ENCODE peak calls at places on chromosomes 11 and 22, in nine cellular contexts. One of them, this sample, is unnamed.

GRCh38 chr11:57474017-57474750 is 13.9 kb downstream of the RTN4RL2 start:
- DNase-seq in DND-41: peak; percentile 54
- DNase-seq in testis: no peak
- DNase-seq in lower lobe of right lung: no peak
- DNase-seq in psoas muscle: no peak
- DNase-seq in esophagus muscularis mucosa: no peak
- DNase-seq in mammary epithelial cell: no peak
- DNase-seq in suprapubic skin: no peak
- DNase-seq in brain microvascular endothelial cell: no peak
- DNase-seq in this sample: no peak

GRCh38 chr11:33747969-33748368 is 11.7 kb upstream of the CD59 start:
- DNase-seq in suprapubic skin: no peak
- DNase-seq in esophagus muscularis mucosa: no peak
- DNase-seq in DND-41: no peak
- DNase-seq in lower lobe of right lung: no peak
- DNase-seq in psoas muscle: no peak
- DNase-seq in brain microvascular endothelial cell: no peak
- DNase-seq in testis: no peak
- DNase-seq in mammary epithelial cell: no peak
- DNase-seq in this sample: no peak

GRCh38 chr22:31106001-31106571 is 1.3 kb downstream of the SELENOM start:
- DNase-seq in mammary epithelial cell: no peak
- DNase-seq in brain microvascular endothelial cell: no peak
- DNase-seq in psoas muscle: no peak
- DNase-seq in suprapubic skin: no peak
- DNase-seq in lower lobe of right lung: no peak
- DNase-seq in DND-41: no peak
- DNase-seq in esophagus muscularis mucosa: no peak
- DNase-seq in testis: no peak
- DNase-seq in this sample: no peak

GRCh38 chr22:19019679-19020032 is 83.6 kb upstream of the PRODH start:
- DNase-seq in esophagus muscularis mucosa: no peak
- DNase-seq in brain microvascular endothelial cell: no peak
- DNase-seq in DND-41: no peak
- DNase-seq in suprapubic skin: no peak
- DNase-seq in mammary epithelial cell: no peak
- DNase-seq in testis: no peak
- DNase-seq in lower lobe of right lung: no peak
- DNase-seq in psoas muscle: no peak
- DNase-seq in this sample: no peak

GRCh38 chr22:38267086-38267485 is 5.7 kb downstream of the TMEM184B start:
- DNase-seq in lower lobe of right lung: no peak
- DNase-seq in brain microvascular endothelial cell: no peak
- DNase-seq in suprapubic skin: no peak
- DNase-seq in esophagus muscularis mucosa: no peak
- DNase-seq in psoas muscle: no peak
- DNase-seq in testis: no peak
- DNase-seq in mammary epithelial cell: no peak
- DNase-seq in DND-41: peak; percentile 34
- DNase-seq in this sample: no peak

GRCh38 chr11:112304914-112305313 is 44.3 kb upstream of the PLET1 start:
- DNase-seq in brain microvascular endothelial cell: no peak
- DNase-seq in testis: no peak
- DNase-seq in lower lobe of right lung: no peak
- DNase-seq in mammary epithelial cell: no peak
- DNase-seq in psoas muscle: no peak
- DNase-seq in esophagus muscularis mucosa: peak; percentile 45
- DNase-seq in DND-41: no peak
- DNase-seq in suprapubic skin: no peak
- DNase-seq in this sample: no peak

GRCh38 chr11:108985611-108986279 is 320.9 kb downstream of the DDX10 start:
- DNase-seq in mammary epithelial cell: peak; percentile 37
- DNase-seq in lower lobe of right lung: no peak
- DNase-seq in brain microvascular endothelial cell: peak; percentile 55
- DNase-seq in testis: no peak
- DNase-seq in esophagus muscularis mucosa: no peak
- DNase-seq in psoas muscle: no peak
- DNase-seq in DND-41: no peak
- DNase-seq in suprapubic skin: no peak
- DNase-seq in this sample: no peak

GRCh38 chr22:39927544-39927943 is 26.7 kb downstream of the GRAP2 start:
- DNase-seq in testis: no peak
- DNase-seq in lower lobe of right lung: no peak
- DNase-seq in mammary epithelial cell: no peak
- DNase-seq in brain microvascular endothelial cell: no peak
- DNase-seq in suprapubic skin: no peak
- DNase-seq in esophagus muscularis mucosa: no peak
- DNase-seq in psoas muscle: no peak
- DNase-seq in DND-41: peak; percentile 65
- DNase-seq in this sample: no peak

GRCh38 chr22:20206709-20207215 is 55.9 kb upstream of the CCDC188 start:
- DNase-seq in testis: no peak
- DNase-seq in brain microvascular endothelial cell: peak; percentile 14
- DNase-seq in suprapubic skin: no peak
- DNase-seq in mammary epithelial cell: peak; percentile 29
- DNase-seq in lower lobe of right lung: peak; percentile 70
- DNase-seq in psoas muscle: no peak
- DNase-seq in esophagus muscularis mucosa: no peak
- DNase-seq in DND-41: peak; percentile 22
- DNase-seq in this sample: no peak

GRCh38 chr11:112744041-112744440 is 217.2 kb upstream of the NCAM1 start:
- DNase-seq in psoas muscle: no peak
- DNase-seq in testis: no peak
- DNase-seq in brain microvascular endothelial cell: no peak
- DNase-seq in suprapubic skin: no peak
- DNase-seq in esophagus muscularis mucosa: no peak
- DNase-seq in mammary epithelial cell: no peak
- DNase-seq in lower lobe of right lung: no peak
- DNase-seq in DND-41: no peak
- DNase-seq in this sample: no peak

GRCh38 chr11:34395916-34396555 is 38.2 kb upstream of the ABTB2 start:
- DNase-seq in lower lobe of right lung: no peak
- DNase-seq in esophagus muscularis mucosa: no peak
- DNase-seq in mammary epithelial cell: peak; percentile 89
- DNase-seq in psoas muscle: no peak
- DNase-seq in suprapubic skin: no peak
- DNase-seq in brain microvascular endothelial cell: peak; percentile 9
- DNase-seq in DND-41: no peak
- DNase-seq in testis: no peak
- DNase-seq in this sample: no peak

GRCh38 chr11:126172596-126173038 is 38.8 kb downstream of the RPUSD4 start:
- DNase-seq in suprapubic skin: no peak
- DNase-seq in esophagus muscularis mucosa: no peak
- DNase-seq in lower lobe of right lung: peak; percentile 18
- DNase-seq in testis: no peak
- DNase-seq in psoas muscle: no peak
- DNase-seq in mammary epithelial cell: no peak
- DNase-seq in DND-41: no peak
- DNase-seq in brain microvascular endothelial cell: no peak
- DNase-seq in this sample: no peak

GRCh38 chr11:22807855-22808558 is 21.6 kb downstream of the SVIP start:
- DNase-seq in mammary epithelial cell: no peak
- DNase-seq in brain microvascular endothelial cell: no peak
- DNase-seq in lower lobe of right lung: no peak
- DNase-seq in psoas muscle: no peak
- DNase-seq in DND-41: no peak
- DNase-seq in testis: no peak
- DNase-seq in esophagus muscularis mucosa: no peak
- DNase-seq in suprapubic skin: no peak
- DNase-seq in this sample: no peak

GRCh38 chr11:94537051-94537600 is 6.6 kb upstream of the FUT4 start:
- DNase-seq in esophagus muscularis mucosa: no peak
- DNase-seq in lower lobe of right lung: no peak
- DNase-seq in testis: no peak
- DNase-seq in DND-41: no peak
- DNase-seq in psoas muscle: no peak
- DNase-seq in brain microvascular endothelial cell: peak; percentile 59
- DNase-seq in mammary epithelial cell: peak; percentile 58
- DNase-seq in suprapubic skin: no peak
- DNase-seq in this sample: no peak

GRCh38 chr22:17957683-17958082 is 66.7 kb downstream of the MICAL3 start:
- DNase-seq in esophagus muscularis mucosa: no peak
- DNase-seq in psoas muscle: no peak
- DNase-seq in testis: no peak
- DNase-seq in mammary epithelial cell: no peak
- DNase-seq in brain microvascular endothelial cell: no peak
- DNase-seq in suprapubic skin: no peak
- DNase-seq in lower lobe of right lung: no peak
- DNase-seq in DND-41: no peak
- DNase-seq in this sample: no peak

GRCh38 chr22:17963015-17963414 is 61.3 kb downstream of the MICAL3 start:
- DNase-seq in mammary epithelial cell: no peak
- DNase-seq in esophagus muscularis mucosa: no peak
- DNase-seq in brain microvascular endothelial cell: no peak
- DNase-seq in testis: no peak
- DNase-seq in suprapubic skin: no peak
- DNase-seq in psoas muscle: no peak
- DNase-seq in lower lobe of right lung: no peak
- DNase-seq in DND-41: no peak
- DNase-seq in this sample: no peak

GRCh38 chr22:17961443-17961729 is 63.0 kb downstream of the MICAL3 start:
- DNase-seq in lower lobe of right lung: no peak
- DNase-seq in brain microvascular endothelial cell: no peak
- DNase-seq in psoas muscle: no peak
- DNase-seq in testis: no peak
- DNase-seq in DND-41: no peak
- DNase-seq in suprapubic skin: no peak
- DNase-seq in mammary epithelial cell: no peak
- DNase-seq in esophagus muscularis mucosa: no peak
- DNase-seq in this sample: no peak

GRCh38 chr22:17962168-17962567 is 62.2 kb downstream of the MICAL3 start:
- DNase-seq in mammary epithelial cell: no peak
- DNase-seq in psoas muscle: no peak
- DNase-seq in lower lobe of right lung: no peak
- DNase-seq in esophagus muscularis mucosa: no peak
- DNase-seq in suprapubic skin: no peak
- DNase-seq in DND-41: no peak
- DNase-seq in brain microvascular endothelial cell: no peak
- DNase-seq in testis: no peak
- DNase-seq in this sample: no peak

GRCh38 chr22:17960695-17961442 is 63.5 kb downstream of the MICAL3 start:
- DNase-seq in DND-41: no peak
- DNase-seq in lower lobe of right lung: no peak
- DNase-seq in suprapubic skin: no peak
- DNase-seq in testis: no peak
- DNase-seq in mammary epithelial cell: no peak
- DNase-seq in esophagus muscularis mucosa: no peak
- DNase-seq in psoas muscle: no peak
- DNase-seq in brain microvascular endothelial cell: no peak
- DNase-seq in this sample: no peak
- H3K27ac ChIP-seq in DND-41: no peak overlapping the region
- H3K27ac ChIP-seq in lower lobe of right lung: no peak overlapping the region
- H3K27ac ChIP-seq in suprapubic skin: no peak overlapping the region
- H3K27ac ChIP-seq in testis: no peak overlapping the region
- H3K27ac ChIP-seq in mammary epithelial cell: no peak overlapping the region
- H3K27ac ChIP-seq in esophagus muscularis mucosa: no peak overlapping the region
- H3K27ac ChIP-seq in psoas muscle: no peak overlapping the region
- H3K27ac ChIP-seq in brain microvascular endothelial cell: no peak overlapping the region
- H3K27ac ChIP-seq in this sample: no peak overlapping the region

DNA sequence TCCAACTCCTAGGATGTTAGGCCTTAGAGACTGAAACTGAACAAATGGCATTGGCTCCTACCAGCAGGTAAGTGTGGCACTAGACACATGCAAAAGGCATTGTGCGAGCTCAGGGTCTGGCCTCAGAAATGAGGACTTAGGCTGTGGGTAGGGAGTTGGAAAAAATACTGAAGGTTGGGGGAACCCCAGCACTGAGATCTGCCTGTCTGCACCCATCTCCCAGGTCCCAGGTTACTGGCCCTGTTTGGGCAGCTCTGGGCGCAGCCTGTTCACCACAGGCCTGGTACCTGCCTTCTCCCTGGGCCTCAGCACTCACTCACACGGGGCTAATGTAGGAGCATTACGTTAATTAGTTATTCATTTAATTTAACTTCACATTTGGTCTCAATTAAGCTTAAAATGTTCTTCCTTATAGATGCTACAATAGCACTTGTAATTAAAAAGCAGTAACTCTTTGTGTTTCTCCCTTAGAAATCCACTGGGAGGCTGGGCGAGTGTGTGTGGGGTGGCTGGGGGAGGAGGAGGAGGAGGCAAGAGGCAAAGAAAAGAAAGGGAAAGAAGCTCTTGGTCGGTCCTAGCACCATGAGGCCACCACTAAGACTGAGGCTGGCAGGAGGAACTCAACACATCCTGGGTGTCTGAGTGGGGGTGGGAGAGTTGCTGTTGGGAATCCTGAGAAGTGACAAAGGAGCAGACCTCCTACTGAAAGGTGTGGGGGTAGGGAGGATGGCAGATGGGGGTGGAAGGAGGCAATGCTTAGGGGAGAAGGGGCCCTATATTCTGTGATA is 19.4 kb downstream of the TMEM218 start:
- DNase-seq in esophagus muscularis mucosa: no peak
- DNase-seq in suprapubic skin: no peak
- DNase-seq in psoas muscle: no peak
- DNase-seq in testis: no peak
- DNase-seq in brain microvascular endothelial cell: no peak
- DNase-seq in DND-41: no peak
- DNase-seq in lower lobe of right lung: no peak
- DNase-seq in mammary epithelial cell: no peak
- DNase-seq in this sample: no peak
- H3K4me3 ChIP-seq in esophagus muscularis mucosa: no peak overlapping the region
- H3K4me3 ChIP-seq in suprapubic skin: no peak overlapping the region
- H3K4me3 ChIP-seq in psoas muscle: no peak overlapping the region
- H3K4me3 ChIP-seq in testis: no peak overlapping the region
- H3K4me3 ChIP-seq in brain microvascular endothelial cell: no peak overlapping the region
- H3K4me3 ChIP-seq in DND-41: no peak overlapping the region
- H3K4me3 ChIP-seq in lower lobe of right lung: no peak overlapping the region
- H3K4me3 ChIP-seq in mammary epithelial cell: no peak overlapping the region
- H3K4me3 ChIP-seq in this sample: no peak overlapping the region

GRCh38 chr11:96101146-96101545 is 177.2 kb upstream of the MTMR2 start:
- DNase-seq in suprapubic skin: no peak
- DNase-seq in esophagus muscularis mucosa: no peak
- DNase-seq in DND-41: no peak
- DNase-seq in psoas muscle: no peak
- DNase-seq in lower lobe of right lung: no peak
- DNase-seq in mammary epithelial cell: no peak
- DNase-seq in brain microvascular endothelial cell: no peak
- DNase-seq in testis: no peak
- DNase-seq in this sample: no peak
- H3K27ac ChIP-seq in suprapubic skin: no peak overlapping the region
- H3K27ac ChIP-seq in esophagus muscularis mucosa: no peak overlapping the region
- H3K27ac ChIP-seq in DND-41: no peak overlapping the region
- H3K27ac ChIP-seq in psoas muscle: no peak overlapping the region
- H3K27ac ChIP-seq in lower lobe of right lung: no peak overlapping the region
- H3K27ac ChIP-seq in mammary epithelial cell: no peak overlapping the region
- H3K27ac ChIP-seq in brain microvascular endothelial cell: no peak overlapping the region
- H3K27ac ChIP-seq in testis: no peak overlapping the region
- H3K27ac ChIP-seq in this sample: no peak overlapping the region

DNA sequence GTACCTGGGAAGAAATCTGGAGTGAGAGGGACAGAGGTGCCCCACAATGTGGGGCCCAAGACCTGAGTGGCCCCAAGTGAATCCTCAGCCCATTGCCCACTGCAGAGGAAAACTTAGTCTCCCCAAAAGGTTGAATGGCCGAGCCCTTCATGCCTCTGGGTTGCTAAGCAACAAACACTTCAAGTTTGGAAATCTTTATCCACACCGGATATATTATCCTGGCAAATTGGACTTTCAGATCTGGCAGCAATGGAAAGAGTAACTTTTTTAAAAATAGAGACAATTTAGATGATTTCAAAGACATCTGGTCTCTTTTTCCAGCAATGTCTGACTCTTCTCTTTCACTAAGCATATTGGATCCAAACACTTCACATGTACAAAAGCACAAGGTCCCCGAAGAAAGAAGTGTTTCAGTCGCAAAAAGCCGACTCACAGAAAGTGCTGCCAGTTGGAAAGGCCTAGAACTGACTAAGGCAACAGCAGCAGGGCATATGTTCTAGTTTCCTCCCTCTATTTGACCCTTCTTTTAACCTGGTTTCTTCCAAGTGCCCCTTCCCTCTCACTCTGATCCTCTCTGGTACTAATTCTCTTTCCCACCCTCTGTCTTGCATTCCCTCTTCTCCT is 505.2 kb downstream of the SOX6 start:
- DNase-seq in lower lobe of right lung: no peak
- DNase-seq in esophagus muscularis mucosa: no peak
- DNase-seq in mammary epithelial cell: no peak
- DNase-seq in suprapubic skin: no peak
- DNase-seq in brain microvascular endothelial cell: no peak
- DNase-seq in DND-41: no peak
- DNase-seq in psoas muscle: no peak
- DNase-seq in testis: no peak
- DNase-seq in this sample: no peak
- H3K4me3 ChIP-seq in lower lobe of right lung: no peak overlapping the region
- H3K4me3 ChIP-seq in esophagus muscularis mucosa: no peak overlapping the region
- H3K4me3 ChIP-seq in mammary epithelial cell: no peak overlapping the region
- H3K4me3 ChIP-seq in suprapubic skin: no peak overlapping the region
- H3K4me3 ChIP-seq in brain microvascular endothelial cell: no peak overlapping the region
- H3K4me3 ChIP-seq in DND-41: no peak overlapping the region
- H3K4me3 ChIP-seq in psoas muscle: no peak overlapping the region
- H3K4me3 ChIP-seq in testis: no peak overlapping the region
- H3K4me3 ChIP-seq in this sample: no peak overlapping the region